ENCODE peak calls at places on chromosome 5, in five cellular contexts. One of them, this sample, is unnamed.
A peak's percentile ranks its signal among the peaks of the same experiment; 100 is the strongest.

GRCh38 chr5:83583859-83584258 is 112.3 kb downstream of the VCAN start:
- DNase-seq in CD4-positive, CD25-positive, alpha-beta regulatory T cell: no peak
- DNase-seq in H7: no peak
- DNase-seq in naive thymus-derived CD4-positive, alpha-beta T cell: no peak
- DNase-seq in GM23248: peak; percentile 65
- DNase-seq in this sample: no peak

GRCh38 chr5:63860379-63860778 is 101.9 kb downstream of the HTR1A start:
- DNase-seq in CD4-positive, CD25-positive, alpha-beta regulatory T cell: no peak
- DNase-seq in H7: no peak
- DNase-seq in naive thymus-derived CD4-positive, alpha-beta T cell: no peak
- DNase-seq in GM23248: peak; percentile 2
- DNase-seq in this sample: no peak

GRCh38 chr5:1375871-1376850 is 31.3 kb upstream of the CLPTM1L start:
- DNase-seq in CD4-positive, CD25-positive, alpha-beta regulatory T cell: no peak
- DNase-seq in H7: no peak
- DNase-seq in naive thymus-derived CD4-positive, alpha-beta T cell: no peak
- DNase-seq in GM23248: peak; percentile 66
- DNase-seq in this sample: no peak

GRCh38 chr5:73902327-73903051 is 276.5 kb downstream of the ARHGEF28 start:
- DNase-seq in CD4-positive, CD25-positive, alpha-beta regulatory T cell: peak; percentile 62
- DNase-seq in H7: peak; percentile 57
- DNase-seq in naive thymus-derived CD4-positive, alpha-beta T cell: no peak
- DNase-seq in GM23248: peak; percentile 77
- DNase-seq in this sample: peak; percentile 34

GRCh38 chr5:157236423-157236822 is 29.5 kb upstream of the CYFIP2 start:
- DNase-seq in CD4-positive, CD25-positive, alpha-beta regulatory T cell: no peak
- DNase-seq in H7: no peak
- DNase-seq in naive thymus-derived CD4-positive, alpha-beta T cell: no peak
- DNase-seq in GM23248: peak; percentile 44
- DNase-seq in this sample: no peak

GRCh38 chr5:88732181-88732633 is 150.8 kb downstream of the MEF2C start:
- DNase-seq in CD4-positive, CD25-positive, alpha-beta regulatory T cell: no peak
- DNase-seq in H7: no peak
- DNase-seq in naive thymus-derived CD4-positive, alpha-beta T cell: no peak
- DNase-seq in GM23248: peak; percentile 85
- DNase-seq in this sample: no peak

GRCh38 chr5:53879708-53880356 is 319.4 kb downstream of the NDUFS4 start:
- DNase-seq in CD4-positive, CD25-positive, alpha-beta regulatory T cell: no peak
- DNase-seq in H7: no peak
- DNase-seq in naive thymus-derived CD4-positive, alpha-beta T cell: no peak
- DNase-seq in GM23248: no peak
- DNase-seq in this sample: no peak

GRCh38 chr5:94562327-94562971 is 56.0 kb downstream of the KIAA0825 start:
- DNase-seq in CD4-positive, CD25-positive, alpha-beta regulatory T cell: no peak
- DNase-seq in H7: no peak
- DNase-seq in naive thymus-derived CD4-positive, alpha-beta T cell: no peak
- DNase-seq in GM23248: no peak
- DNase-seq in this sample: no peak

GRCh38 chr5:2985718-2986117 is 234.2 kb upstream of the IRX2 start:
- DNase-seq in CD4-positive, CD25-positive, alpha-beta regulatory T cell: no peak
- DNase-seq in H7: no peak
- DNase-seq in naive thymus-derived CD4-positive, alpha-beta T cell: no peak
- DNase-seq in GM23248: no peak
- DNase-seq in this sample: no peak

GRCh38 chr5:137304227-137304874 is 194.8 kb downstream of the SPOCK1 start:
- DNase-seq in CD4-positive, CD25-positive, alpha-beta regulatory T cell: no peak
- DNase-seq in H7: no peak
- DNase-seq in naive thymus-derived CD4-positive, alpha-beta T cell: no peak
- DNase-seq in GM23248: no peak
- DNase-seq in this sample: no peak

GRCh38 chr5:75681125-75681830 is 36.0 kb downstream of the POC5 start:
- DNase-seq in CD4-positive, CD25-positive, alpha-beta regulatory T cell: peak; percentile 63
- DNase-seq in H7: no peak
- DNase-seq in naive thymus-derived CD4-positive, alpha-beta T cell: no peak
- DNase-seq in GM23248: peak; percentile 71
- DNase-seq in this sample: peak; percentile 20

GRCh38 chr5:32018476-32019436 is 155.4 kb downstream of the GOLPH3 start:
- DNase-seq in CD4-positive, CD25-positive, alpha-beta regulatory T cell: no peak
- DNase-seq in H7: no peak
- DNase-seq in naive thymus-derived CD4-positive, alpha-beta T cell: no peak
- DNase-seq in GM23248: no peak
- DNase-seq in this sample: no peak

GRCh38 chr5:90877049-90877448 is 318.5 kb downstream of the ADGRV1 start:
- DNase-seq in CD4-positive, CD25-positive, alpha-beta regulatory T cell: no peak
- DNase-seq in H7: no peak
- DNase-seq in naive thymus-derived CD4-positive, alpha-beta T cell: no peak
- DNase-seq in GM23248: no peak
- DNase-seq in this sample: no peak

GRCh38 chr5:132054031-132054696 is 6.3 kb upstream of the IL3 start:
- DNase-seq in CD4-positive, CD25-positive, alpha-beta regulatory T cell: no peak
- DNase-seq in H7: peak; percentile 16
- DNase-seq in naive thymus-derived CD4-positive, alpha-beta T cell: peak; percentile 4
- DNase-seq in GM23248: no peak
- DNase-seq in this sample: no peak

GRCh38 chr5:6404129-6404528 is 25.8 kb upstream of the MED10 start:
- DNase-seq in CD4-positive, CD25-positive, alpha-beta regulatory T cell: no peak
- DNase-seq in H7: no peak
- DNase-seq in naive thymus-derived CD4-positive, alpha-beta T cell: no peak
- DNase-seq in GM23248: peak; percentile 63
- DNase-seq in this sample: no peak

GRCh38 chr5:170442381-170442780 is 53.2 kb upstream of the KCNMB1 start:
- DNase-seq in CD4-positive, CD25-positive, alpha-beta regulatory T cell: no peak
- DNase-seq in H7: no peak
- DNase-seq in naive thymus-derived CD4-positive, alpha-beta T cell: no peak
- DNase-seq in GM23248: no peak
- DNase-seq in this sample: no peak

GRCh38 chr5:140821375-140822280 is at the start of gene PCDHA5:
- DNase-seq in CD4-positive, CD25-positive, alpha-beta regulatory T cell: peak; percentile 28
- DNase-seq in H7: no peak
- DNase-seq in naive thymus-derived CD4-positive, alpha-beta T cell: no peak
- DNase-seq in GM23248: peak; percentile 34
- DNase-seq in this sample: no peak

GRCh38 chr5:108461628-108462367 is 79.9 kb upstream of the FBXL17 start:
- DNase-seq in CD4-positive, CD25-positive, alpha-beta regulatory T cell: no peak
- DNase-seq in H7: no peak
- DNase-seq in naive thymus-derived CD4-positive, alpha-beta T cell: no peak
- DNase-seq in GM23248: peak; percentile 86
- DNase-seq in this sample: no peak

GRCh38 chr5:24644757-24645156 is at the start of gene CDH10:
- DNase-seq in CD4-positive, CD25-positive, alpha-beta regulatory T cell: no peak
- DNase-seq in H7: peak; percentile 37
- DNase-seq in naive thymus-derived CD4-positive, alpha-beta T cell: no peak
- DNase-seq in GM23248: peak; percentile 49
- DNase-seq in this sample: no peak

GRCh38 chr5:113059232-113059805 is 82.7 kb downstream of the DCP2 start:
- DNase-seq in CD4-positive, CD25-positive, alpha-beta regulatory T cell: no peak
- DNase-seq in H7: no peak
- DNase-seq in naive thymus-derived CD4-positive, alpha-beta T cell: no peak
- DNase-seq in GM23248: peak; percentile 75
- DNase-seq in this sample: no peak

GRCh38 chr5:148091991-148092964 is 28.5 kb downstream of the SPINK5 start:
- DNase-seq in CD4-positive, CD25-positive, alpha-beta regulatory T cell: no peak
- DNase-seq in H7: no peak
- DNase-seq in naive thymus-derived CD4-positive, alpha-beta T cell: no peak
- DNase-seq in GM23248: no peak
- DNase-seq in this sample: no peak

GRCh38 chr5:52148679-52149078 is 639.0 kb upstream of the ITGA1 start:
- DNase-seq in CD4-positive, CD25-positive, alpha-beta regulatory T cell: no peak
- DNase-seq in H7: no peak
- DNase-seq in naive thymus-derived CD4-positive, alpha-beta T cell: no peak
- DNase-seq in GM23248: no peak
- DNase-seq in this sample: no peak

GRCh38 chr5:219492-219891 is 1.4 kb downstream of the SDHA start:
- DNase-seq in CD4-positive, CD25-positive, alpha-beta regulatory T cell: peak; percentile 65
- DNase-seq in H7: peak; percentile 55
- DNase-seq in naive thymus-derived CD4-positive, alpha-beta T cell: no peak
- DNase-seq in GM23248: peak; percentile 74
- DNase-seq in this sample: no peak

GRCh38 chr5:91307023-91307422 is 76.1 kb downstream of the ARRDC3 start:
- DNase-seq in CD4-positive, CD25-positive, alpha-beta regulatory T cell: no peak
- DNase-seq in H7: no peak
- DNase-seq in naive thymus-derived CD4-positive, alpha-beta T cell: no peak
- DNase-seq in GM23248: peak; percentile 94
- DNase-seq in this sample: no peak

GRCh38 chr5:151793358-151793757 is 21.6 kb downstream of the G3BP1 start:
- DNase-seq in CD4-positive, CD25-positive, alpha-beta regulatory T cell: no peak
- DNase-seq in H7: no peak
- DNase-seq in naive thymus-derived CD4-positive, alpha-beta T cell: no peak
- DNase-seq in GM23248: no peak
- DNase-seq in this sample: no peak

GRCh38 chr5:154214236-154215106 is 23.9 kb downstream of the GALNT10 start:
- DNase-seq in CD4-positive, CD25-positive, alpha-beta regulatory T cell: peak; percentile 32
- DNase-seq in H7: no peak
- DNase-seq in naive thymus-derived CD4-positive, alpha-beta T cell: no peak
- DNase-seq in GM23248: peak; percentile 87
- DNase-seq in this sample: no peak

GRCh38 chr5:79229357-79230174 is 6.4 kb upstream of the JMY start:
- DNase-seq in CD4-positive, CD25-positive, alpha-beta regulatory T cell: peak; percentile 15
- DNase-seq in H7: no peak
- DNase-seq in naive thymus-derived CD4-positive, alpha-beta T cell: no peak
- DNase-seq in GM23248: peak; percentile 88
- DNase-seq in this sample: no peak

GRCh38 chr5:68554566-68555279 is 339.2 kb downstream of the PIK3R1 start:
- DNase-seq in CD4-positive, CD25-positive, alpha-beta regulatory T cell: no peak
- DNase-seq in H7: no peak
- DNase-seq in naive thymus-derived CD4-positive, alpha-beta T cell: no peak
- DNase-seq in GM23248: peak; percentile 95
- DNase-seq in this sample: no peak

GRCh38 chr5:76590027-76590426 is 33.2 kb downstream of the F2RL2 start:
- DNase-seq in CD4-positive, CD25-positive, alpha-beta regulatory T cell: no peak
- DNase-seq in H7: no peak
- DNase-seq in naive thymus-derived CD4-positive, alpha-beta T cell: no peak
- DNase-seq in GM23248: no peak
- DNase-seq in this sample: no peak

GRCh38 chr5:32760091-32760509 is 49.0 kb downstream of the NPR3 start:
- DNase-seq in CD4-positive, CD25-positive, alpha-beta regulatory T cell: no peak
- DNase-seq in H7: no peak
- DNase-seq in naive thymus-derived CD4-positive, alpha-beta T cell: no peak
- DNase-seq in GM23248: peak; percentile 93
- DNase-seq in this sample: no peak

GRCh38 chr5:6436715-6437340 is 11.8 kb upstream of the UBE2QL1 start:
- DNase-seq in CD4-positive, CD25-positive, alpha-beta regulatory T cell: no peak
- DNase-seq in H7: no peak
- DNase-seq in naive thymus-derived CD4-positive, alpha-beta T cell: no peak
- DNase-seq in GM23248: peak; percentile 31
- DNase-seq in this sample: no peak

GRCh38 chr5:125041798-125042197 is 295.4 kb upstream of the ZNF608 start:
- DNase-seq in CD4-positive, CD25-positive, alpha-beta regulatory T cell: no peak
- DNase-seq in H7: no peak
- DNase-seq in naive thymus-derived CD4-positive, alpha-beta T cell: no peak
- DNase-seq in GM23248: no peak
- DNase-seq in this sample: no peak

GRCh38 chr5:4245511-4245910 is 649.9 kb downstream of the IRX1 start:
- DNase-seq in CD4-positive, CD25-positive, alpha-beta regulatory T cell: no peak
- DNase-seq in H7: no peak
- DNase-seq in naive thymus-derived CD4-positive, alpha-beta T cell: no peak
- DNase-seq in GM23248: no peak
- DNase-seq in this sample: no peak
- H3K36me3 ChIP-seq in CD4-positive, CD25-positive, alpha-beta regulatory T cell: no peaks in the 10 kb centered on the region
- H3K36me3 ChIP-seq in H7: no peaks in the 10 kb centered on the region
- H3K36me3 ChIP-seq in naive thymus-derived CD4-positive, alpha-beta T cell: no peaks in the 10 kb centered on the region
- H3K36me3 ChIP-seq in GM23248: no peaks in the 10 kb centered on the region
- H3K36me3 ChIP-seq in this sample: no peaks in the 10 kb centered on the region

DNA sequence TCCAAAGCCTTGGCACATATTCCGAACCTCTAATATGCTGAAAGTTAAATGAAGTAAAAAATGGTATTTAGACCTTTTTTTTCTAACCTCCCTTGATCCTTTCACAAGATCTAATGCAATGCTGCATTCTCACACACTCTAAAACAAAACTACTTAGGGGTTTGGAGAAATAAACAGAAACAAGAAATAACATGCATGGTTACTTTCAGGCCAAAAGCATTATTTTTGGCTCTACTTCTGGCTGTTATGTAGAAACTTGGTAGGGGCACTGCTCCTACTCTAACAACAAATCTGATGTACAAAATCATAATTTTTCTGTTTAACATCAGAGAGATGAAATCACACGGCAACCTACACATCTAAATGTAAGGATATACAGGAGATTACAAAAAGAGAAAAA is 51.2 kb downstream of the CHD1 start:
- DNase-seq in CD4-positive, CD25-positive, alpha-beta regulatory T cell: no peak
- DNase-seq in H7: no peak
- DNase-seq in naive thymus-derived CD4-positive, alpha-beta T cell: no peak
- DNase-seq in GM23248: no peak
- DNase-seq in this sample: no peak
- H3K36me3 ChIP-seq in CD4-positive, CD25-positive, alpha-beta regulatory T cell: peaks cover 99% of the 10 kb centered on the region
- H3K36me3 ChIP-seq in H7: peaks cover 12% of the 10 kb centered on the region
- H3K36me3 ChIP-seq in naive thymus-derived CD4-positive, alpha-beta T cell: peaks cover 56% of the 10 kb centered on the region
- H3K36me3 ChIP-seq in GM23248: peaks cover 74% of the 10 kb centered on the region
- H3K36me3 ChIP-seq in this sample: peaks cover 49% of the 10 kb centered on the region

GRCh38 chr5:173339286-173339685 is 11.1 kb upstream of the STC2 start:
- DNase-seq in CD4-positive, CD25-positive, alpha-beta regulatory T cell: no peak
- DNase-seq in H7: no peak
- DNase-seq in naive thymus-derived CD4-positive, alpha-beta T cell: no peak
- DNase-seq in GM23248: no peak
- DNase-seq in this sample: no peak

GRCh38 chr5:173341911-173342535 is 13.8 kb upstream of the STC2 start:
- DNase-seq in CD4-positive, CD25-positive, alpha-beta regulatory T cell: no peak
- DNase-seq in H7: no peak
- DNase-seq in naive thymus-derived CD4-positive, alpha-beta T cell: no peak
- DNase-seq in GM23248: peak; percentile 35
- DNase-seq in this sample: no peak

GRCh38 chr5:173340984-173341383 is 12.8 kb upstream of the STC2 start:
- DNase-seq in CD4-positive, CD25-positive, alpha-beta regulatory T cell: no peak
- DNase-seq in H7: no peak
- DNase-seq in naive thymus-derived CD4-positive, alpha-beta T cell: no peak
- DNase-seq in GM23248: no peak
- DNase-seq in this sample: no peak

GRCh38 chr5:173338380-173339015 is 10.3 kb upstream of the STC2 start:
- DNase-seq in CD4-positive, CD25-positive, alpha-beta regulatory T cell: no peak
- DNase-seq in H7: no peak
- DNase-seq in naive thymus-derived CD4-positive, alpha-beta T cell: no peak
- DNase-seq in GM23248: no peak
- DNase-seq in this sample: no peak

DNA sequence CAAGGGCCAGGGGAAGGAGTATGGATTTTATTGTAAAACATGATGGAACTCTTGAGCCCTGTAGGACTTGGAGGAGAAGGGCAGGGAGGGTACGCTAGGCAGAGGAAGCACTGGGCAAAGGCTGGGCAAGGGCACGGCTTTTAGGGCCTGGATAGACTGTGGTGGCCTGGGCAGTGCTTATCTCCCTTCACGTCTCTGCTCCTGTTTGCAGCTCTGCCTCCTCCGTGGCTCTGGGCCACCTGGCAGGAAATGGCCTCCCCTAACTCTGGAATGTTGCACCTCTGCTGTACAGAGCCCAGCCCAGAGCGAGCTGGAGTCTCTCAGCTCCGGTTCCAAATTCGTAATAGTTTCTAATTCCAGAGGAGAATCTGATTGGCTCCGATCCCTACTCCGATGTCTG is 12.2 kb upstream of the STC2 start:
- DNase-seq in CD4-positive, CD25-positive, alpha-beta regulatory T cell: no peak
- DNase-seq in H7: no peak
- DNase-seq in naive thymus-derived CD4-positive, alpha-beta T cell: no peak
- DNase-seq in GM23248: no peak
- DNase-seq in this sample: no peak
- H3K36me3 ChIP-seq in CD4-positive, CD25-positive, alpha-beta regulatory T cell: no peaks in the 10 kb centered on the region
- H3K36me3 ChIP-seq in H7: no peaks in the 10 kb centered on the region
- H3K36me3 ChIP-seq in naive thymus-derived CD4-positive, alpha-beta T cell: no peaks in the 10 kb centered on the region
- H3K36me3 ChIP-seq in GM23248: no peaks in the 10 kb centered on the region
- H3K36me3 ChIP-seq in this sample: no peaks in the 10 kb centered on the region

GRCh38 chr5:37754976-37755375 is 84.9 kb downstream of the GDNF start:
- DNase-seq in CD4-positive, CD25-positive, alpha-beta regulatory T cell: no peak
- DNase-seq in H7: no peak
- DNase-seq in naive thymus-derived CD4-positive, alpha-beta T cell: no peak
- DNase-seq in GM23248: no peak
- DNase-seq in this sample: no peak
- H3K36me3 ChIP-seq in CD4-positive, CD25-positive, alpha-beta regulatory T cell: peaks cover 4% of the 10 kb centered on the region
- H3K36me3 ChIP-seq in H7: no peaks in the 10 kb centered on the region
- H3K36me3 ChIP-seq in naive thymus-derived CD4-positive, alpha-beta T cell: no peaks in the 10 kb centered on the region
- H3K36me3 ChIP-seq in GM23248: no peaks in the 10 kb centered on the region
- H3K36me3 ChIP-seq in this sample: no peaks in the 10 kb centered on the region